ENCODE peak calls at places on chromosomes 7 and 10, in seven cellular contexts. W is lower lobe of right lung, X is A549, F is PC-3, S is esophagus squamous epithelium, L is right cardiac atrium, O is astrocyte. Y is an unnamed sample.
A peak's percentile ranks its signal among the peaks of the same experiment; 100 is the strongest.

GRCh38 chr10:103967433-103968142 is 648 bp downstream of the SLK start:
- DNase-seq in L (no peak), O (peak; percentile 15), S (no peak), W (no peak), F (peak; percentile 37), X (peak; percentile 36), Y (no peak)

GRCh38 chr7:55570218-55570873 is 2.0 kb downstream of the VOPP1 start:
- DNase-seq in L (no peak), O (no peak), W (no peak), F (no peak), X (no peak), S (no peak), Y (no peak)

GRCh38 chr7:149803551-149804074 is 30.2 kb upstream of the ZNF467 start:
- DNase-seq in F (no peak), X (no peak), S (no peak), W (no peak), L (no peak), O (no peak), Y (no peak)

GRCh38 chr10:61486251-61486650 is 33.1 kb upstream of the TMEM26 start:
- DNase-seq in F (no peak), X (no peak), W (no peak), S (no peak), L (no peak), O (no peak), Y (no peak)

GRCh38 chr7:25619963-25620799 is 391.9 kb upstream of the NPVF start:
- DNase-seq in S (no peak), F (no peak), O (no peak), L (peak; percentile 25), W (no peak), X (no peak), Y (peak; percentile 34)

GRCh38 chr7:28037220-28038010 is 143.2 kb downstream of the JAZF1 start:
- DNase-seq in X (peak; percentile 67), L (no peak), F (peak; percentile 96), W (no peak), S (no peak), O (peak; percentile 97), Y (no peak)

GRCh38 chr10:96747734-96748550 is 27.6 kb upstream of the PIK3AP1 start:
- DNase-seq in X (no peak), W (no peak), S (no peak), O (no peak), L (no peak), F (peak; percentile 7), Y (no peak)

GRCh38 chr7:28572321-28573058 is 160.2 kb downstream of the CREB5 start:
- DNase-seq in X (no peak), O (no peak), S (no peak), F (peak; percentile 9), W (no peak), L (no peak), Y (no peak)

GRCh38 chr7:127383123-127383835 is 9.2 kb downstream of the ZNF800 start:
- DNase-seq in F (peak; percentile 16), L (no peak), S (no peak), X (no peak), W (no peak), O (peak; percentile 7), Y (no peak)

GRCh38 chr7:43294080-43294630 is 181.7 kb downstream of the HECW1 start:
- DNase-seq in X (peak; percentile 21), F (peak; percentile 84), W (no peak), S (no peak), L (no peak), O (peak; percentile 82), Y (no peak)

GRCh38 chr7:46545790-46546189 is 624.7 kb upstream of the IGFBP3 start:
- DNase-seq in F (peak; percentile 94), W (no peak), L (no peak), X (no peak), S (no peak), O (peak; percentile 91), Y (no peak)

GRCh38 chr10:13074562-13075451 is 25.2 kb upstream of the OPTN start:
- DNase-seq in W (peak; percentile 68), L (peak; percentile 67), X (peak; percentile 81), F (peak; percentile 59), S (no peak), O (peak; percentile 34), Y (peak; percentile 52)

GRCh38 chr10:131282961-131283360 is 28.6 kb downstream of the TCERG1L start:
- DNase-seq in W (no peak), S (no peak), L (no peak), X (no peak), O (no peak), F (no peak), Y (no peak)

GRCh38 chr10:21055339-21056135 is 158.4 kb upstream of the NEBL start:
- DNase-seq in L (no peak), S (no peak), W (no peak), F (no peak), X (no peak), O (no peak), Y (no peak)

GRCh38 chr10:73414230-73414981 is 548 bp upstream of the ANXA7 start:
- DNase-seq in W (no peak), S (no peak), X (no peak), F (peak; percentile 83), O (no peak), L (no peak), Y (no peak)

GRCh38 chr7:106640368-106641141 is 20.4 kb downstream of the CCDC71L start:
- DNase-seq in S (no peak), L (no peak), W (no peak), X (no peak), F (no peak), O (peak; percentile 57), Y (no peak)

GRCh38 chr7:138338361-138338760 is 121.7 kb upstream of the TRIM24 start:
- DNase-seq in W (no peak), X (no peak), L (peak; percentile 66), O (peak; percentile 46), F (peak; percentile 61), S (no peak), Y (peak; percentile 73)
- H3K9me3 ChIP-seq in W (peaks cover 51% of the 10 kb centered on the region), X (peaks cover 3% of the 10 kb centered on the region), L (no peaks in the 10 kb centered on the region), O (peaks cover 13% of the 10 kb centered on the region), F (no peaks in the 10 kb centered on the region), S (peaks cover 3% of the 10 kb centered on the region), Y (peaks cover 84% of the 10 kb centered on the region)

GRCh38 chr7:50660040-50660829 is 95.0 kb upstream of the DDC start:
- DNase-seq in W (peak; percentile 80), X (no peak), S (peak; percentile 18), F (no peak), L (no peak), O (no peak), Y (no peak)
- H3K4me1 ChIP-seq in W (peaks cover 82% of the 10 kb centered on the region), X (peaks cover 8% of the 10 kb centered on the region), S (peaks cover 71% of the 10 kb centered on the region), F (peaks cover 15% of the 10 kb centered on the region), L (peaks cover 48% of the 10 kb centered on the region), O (peaks cover 13% of the 10 kb centered on the region), Y (peaks cover 100% of the 10 kb centered on the region)

GRCh38 chr7:8922726-8923125 is 489.3 kb downstream of the NXPH1 start:
- DNase-seq in F (no peak), L (no peak), W (no peak), S (no peak), X (no peak), O (no peak), Y (no peak)

GRCh38 chr7:8923164-8923806 is 489.9 kb downstream of the NXPH1 start:
- DNase-seq in X (no peak), O (no peak), W (no peak), S (no peak), L (no peak), F (no peak), Y (no peak)
- H3K9me3 ChIP-seq in X (no peaks in the 10 kb centered on the region), O (no peaks in the 10 kb centered on the region), W (no peaks in the 10 kb centered on the region), S (no peaks in the 10 kb centered on the region), L (no peaks in the 10 kb centered on the region), F (peaks cover 7% of the 10 kb centered on the region), Y (no peaks in the 10 kb centered on the region)

DNA sequence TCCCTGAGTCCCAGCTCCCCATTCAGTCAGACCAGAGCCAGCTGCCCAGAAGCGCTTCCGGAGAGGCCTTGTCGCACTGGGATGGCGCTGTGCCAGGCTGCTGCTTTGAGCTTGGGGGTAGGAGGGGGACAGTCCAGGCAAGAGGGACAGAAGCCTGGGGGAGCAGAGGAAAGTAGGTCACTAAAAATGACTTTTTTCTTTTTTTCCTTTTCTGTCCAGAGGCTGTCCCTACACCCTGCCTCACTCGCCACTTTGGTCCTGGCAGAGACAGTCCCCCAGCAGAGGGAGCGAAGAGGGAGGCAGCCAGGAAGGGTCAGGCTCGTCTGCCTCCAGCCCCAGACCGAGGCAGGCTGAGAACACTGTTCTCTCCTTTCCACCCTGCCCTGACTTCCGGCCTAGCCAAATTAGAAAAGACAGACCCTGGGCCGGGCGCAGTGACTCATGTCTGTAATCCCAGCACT is 15.8 kb upstream of the TRIM8 start:
- DNase-seq in X (no peak), S (no peak), O (no peak), W (peak; percentile 69), L (peak; percentile 82), F (peak; percentile 40), Y (peak; percentile 78)
- H3K4me1 ChIP-seq in X (peaks cover 36% of the 10 kb centered on the region), S (peaks cover 53% of the 10 kb centered on the region), O (peaks cover 61% of the 10 kb centered on the region), W (peaks cover 68% of the 10 kb centered on the region), L (peaks cover 45% of the 10 kb centered on the region), F (peaks cover 51% of the 10 kb centered on the region), Y (peaks cover 91% of the 10 kb centered on the region)

GRCh38 chr10:71736570-71737355 is 17.2 kb upstream of the C10orf105 start:
- DNase-seq in F (no peak), X (no peak), W (no peak), S (no peak), L (no peak), O (no peak), Y (no peak)
- H3K9me3 ChIP-seq in F (no peaks in the 10 kb centered on the region), X (no peaks in the 10 kb centered on the region), W (no peaks in the 10 kb centered on the region), S (no peaks in the 10 kb centered on the region), L (no peaks in the 10 kb centered on the region), O (no peaks in the 10 kb centered on the region), Y (no peaks in the 10 kb centered on the region)

DNA sequence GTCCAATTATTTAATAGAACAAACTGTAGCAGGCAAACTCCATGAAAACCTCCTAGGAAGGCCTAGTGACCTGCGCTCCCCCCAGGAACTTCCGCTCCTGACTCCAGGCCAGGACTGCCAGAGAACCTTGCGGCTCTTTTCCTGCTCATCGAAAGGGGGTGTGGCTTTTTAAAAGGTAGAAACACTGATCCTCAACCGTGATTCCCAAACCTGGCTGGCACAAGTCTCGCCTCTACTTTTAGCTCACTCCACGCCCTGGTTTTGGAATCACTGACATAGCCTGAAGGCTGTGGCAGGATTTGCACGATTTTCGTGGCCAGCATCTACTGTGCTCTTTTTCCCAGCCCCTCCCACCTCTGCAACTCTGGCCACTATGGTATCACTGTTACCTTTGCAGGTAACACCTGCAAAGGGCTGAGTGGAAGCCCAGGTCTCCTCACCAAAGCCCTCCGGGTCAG is 43.3 kb downstream of the MYOF start:
- DNase-seq in X (no peak), F (no peak), W (peak; percentile 66), S (no peak), O (no peak), L (no peak), Y (no peak)
- H3K4me1 ChIP-seq in X (peaks cover 94% of the 10 kb centered on the region), F (peaks cover 56% of the 10 kb centered on the region), W (peaks cover 94% of the 10 kb centered on the region), S (peaks cover 89% of the 10 kb centered on the region), O (peaks cover 65% of the 10 kb centered on the region), L (peaks cover 17% of the 10 kb centered on the region), Y (peaks cover 74% of the 10 kb centered on the region)

Y was measured in left ventricle myocardium inferior.